ENCODE peak calls at places on chromosome 5, in four cellular contexts. B, K, L and F are unnamed samples.

GRCh38 chr5:57939771-57940170 is 457.2 kb upstream of the ACTBL2 start:
- DNase-seq in K (no peak), L (no peak), B (no peak), F (no peak)

GRCh38 chr5:165407352-165407751 is 1901.9 kb downstream of the MAT2B start:
- DNase-seq in K (no peak), B (no peak), L (no peak), F (no peak)

GRCh38 chr5:141525659-141526058 is 36.8 kb downstream of the PCDHGC5 start:
- DNase-seq in L (no peak), B (no peak), K (no peak), F (no peak)

GRCh38 chr5:111252799-111253564 is 28.8 kb downstream of the CAMK4 start:
- DNase-seq in K (no peak), L (no peak), B (no peak), F (no peak)

GRCh38 chr5:72956324-72957140 is 691 bp downstream of the FCHO2 start:
- DNase-seq in B (peak; percentile 71), K (peak; percentile 47), L (peak; percentile 53), F (peak; percentile 57)

GRCh38 chr5:132498686-132499271 is 8.2 kb upstream of the IRF1 start:
- DNase-seq in B (no peak), K (no peak), L (no peak), F (no peak)

GRCh38 chr5:134511796-134512660 is 13.4 kb upstream of the JADE2 start:
- DNase-seq in K (no peak), B (peak; percentile 87), L (peak; percentile 87), F (peak; percentile 35)

GRCh38 chr5:154211611-154212390 is 21.3 kb downstream of the GALNT10 start:
- DNase-seq in L (no peak), B (no peak), K (no peak), F (no peak)

GRCh38 chr5:8399471-8399870 is 530.5 kb downstream of the MTRR start:
- DNase-seq in B (no peak), K (no peak), L (no peak), F (no peak)

GRCh38 chr5:116546743-116547124 is 27.9 kb downstream of the SEMA6A start:
- DNase-seq in K (no peak), L (no peak), B (no peak), F (no peak)

GRCh38 chr5:89396262-89396975 is 513.4 kb upstream of the MEF2C start:
- DNase-seq in L (peak; percentile 7), B (no peak), K (no peak), F (no peak)

GRCh38 chr5:67182406-67182805 is 14.2 kb downstream of the CD180 start:
- DNase-seq in K (no peak), B (peak; percentile 49), L (peak; percentile 36), F (no peak)

GRCh38 chr5:115463985-115464384 is 80.6 kb downstream of the FEM1C start:
- DNase-seq in K (no peak), B (no peak), L (no peak), F (no peak)

GRCh38 chr5:178435321-178436238 is 154.6 kb downstream of the COL23A1 start:
- DNase-seq in K (no peak), B (no peak), L (no peak), F (no peak)

GRCh38 chr5:157519579-157520253 is 55.9 kb downstream of the ADAM19 start:
- DNase-seq in K (no peak), B (peak; percentile 50), L (no peak), F (no peak)

GRCh38 chr5:157870837-157871834 is 12.2 kb upstream of the CLINT1 start:
- DNase-seq in B (no peak), L (no peak), K (peak; percentile 76), F (peak; percentile 90)

GRCh38 chr5:132776932-132777208 is 169 bp downstream of the SEPTIN8 start:
- DNase-seq in K (no peak), L (no peak), B (no peak), F (no peak)

DNA sequence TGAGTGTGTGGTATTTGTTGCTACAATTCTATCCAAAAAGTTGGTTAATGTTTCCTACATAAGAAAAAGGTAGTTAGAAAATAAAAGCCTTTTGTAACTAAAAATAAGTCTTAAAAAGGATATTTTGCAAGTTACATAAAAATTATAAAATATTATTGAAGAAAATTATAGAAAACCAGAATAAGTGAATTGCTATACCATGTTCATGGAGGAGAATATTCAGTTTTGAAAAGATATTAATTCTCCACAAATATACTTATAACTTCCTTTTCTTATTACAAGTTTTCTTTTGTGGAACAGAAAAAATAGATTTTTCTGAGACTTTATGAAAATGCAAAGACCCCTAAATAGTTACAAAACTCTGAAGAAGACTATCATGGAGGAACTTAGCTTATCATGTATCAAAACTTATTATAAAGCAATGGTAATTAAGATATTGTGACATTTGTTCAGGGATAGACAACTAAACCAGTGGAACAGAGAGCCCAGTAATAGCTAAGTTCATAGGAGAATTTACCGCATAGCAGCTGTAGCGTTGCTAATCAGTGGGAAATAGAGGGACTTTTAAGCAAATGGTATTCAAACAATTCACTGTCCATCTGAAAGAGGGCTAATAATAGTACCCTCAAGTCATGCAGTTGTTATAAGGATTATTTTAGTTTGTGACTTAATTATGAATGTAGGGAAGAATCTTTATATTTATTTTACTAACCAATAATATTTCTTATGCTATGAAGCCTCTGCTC is 515.2 kb upstream of the ZNF608 start:
- DNase-seq in B (no peak), L (no peak), K (no peak), F (no peak)
- TF ChIP-seq CTCF in B (no peak), L (no peak), K (no peak), F (no peak)

DNA sequence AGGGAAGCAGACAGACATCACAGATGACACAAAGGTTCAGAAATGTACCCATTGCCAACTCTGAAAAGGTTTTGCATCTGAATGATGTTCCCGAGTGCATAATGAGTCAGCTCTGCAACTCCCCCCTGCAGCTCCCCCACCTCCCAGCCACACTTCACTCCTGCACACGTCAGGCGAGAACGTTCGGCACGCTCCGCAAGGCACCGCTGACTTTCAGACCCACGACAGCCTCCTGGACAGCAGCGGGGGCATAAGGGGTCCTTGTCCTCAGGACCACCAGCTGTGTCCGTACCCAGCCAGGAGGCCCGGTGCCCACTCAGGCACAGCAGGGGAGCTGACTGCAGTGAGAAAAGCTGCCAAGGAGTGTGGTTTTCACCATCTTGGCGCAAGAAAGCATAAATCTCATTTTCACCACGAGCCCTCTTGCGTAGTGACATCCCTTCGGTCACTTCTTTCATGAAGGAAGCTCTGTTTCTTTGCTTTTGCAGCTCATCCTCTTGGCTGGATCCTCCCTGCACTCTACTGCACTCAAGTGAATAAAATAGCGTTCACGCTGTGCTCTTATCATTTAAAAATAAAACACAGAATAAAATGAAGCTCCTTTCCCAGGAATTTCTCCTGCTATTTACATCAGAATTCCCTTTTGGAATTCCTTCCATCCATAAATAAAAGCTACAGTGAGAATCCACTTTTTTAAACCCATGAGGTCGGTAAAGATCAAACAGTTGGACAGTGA is 9.9 kb downstream of the GFPT2 start:
- DNase-seq in L (peak; percentile 88), K (no peak), B (no peak), F (no peak)
- H3K27ac ChIP-seq in L (peak overlapping the region; percentile 95), K (peak overlapping the region; percentile 71), B (no peak overlapping the region), F (no peak overlapping the region)

GRCh38 chr5:113178073-113178779 is 201.6 kb downstream of the DCP2 start:
- DNase-seq in K (no peak), L (no peak), B (no peak), F (no peak)
- TF ChIP-seq CTCF in K (no peak), L (no peak), B (no peak), F (no peak)

GRCh38 chr5:60184599-60184998 is 291.1 kb upstream of the PDE4D start:
- DNase-seq in K (no peak), B (no peak), L (no peak), F (no peak)
- H3K27ac ChIP-seq in K (no peak overlapping the region), B (no peak overlapping the region), L (no peak overlapping the region), F (no peak overlapping the region)

DNA sequence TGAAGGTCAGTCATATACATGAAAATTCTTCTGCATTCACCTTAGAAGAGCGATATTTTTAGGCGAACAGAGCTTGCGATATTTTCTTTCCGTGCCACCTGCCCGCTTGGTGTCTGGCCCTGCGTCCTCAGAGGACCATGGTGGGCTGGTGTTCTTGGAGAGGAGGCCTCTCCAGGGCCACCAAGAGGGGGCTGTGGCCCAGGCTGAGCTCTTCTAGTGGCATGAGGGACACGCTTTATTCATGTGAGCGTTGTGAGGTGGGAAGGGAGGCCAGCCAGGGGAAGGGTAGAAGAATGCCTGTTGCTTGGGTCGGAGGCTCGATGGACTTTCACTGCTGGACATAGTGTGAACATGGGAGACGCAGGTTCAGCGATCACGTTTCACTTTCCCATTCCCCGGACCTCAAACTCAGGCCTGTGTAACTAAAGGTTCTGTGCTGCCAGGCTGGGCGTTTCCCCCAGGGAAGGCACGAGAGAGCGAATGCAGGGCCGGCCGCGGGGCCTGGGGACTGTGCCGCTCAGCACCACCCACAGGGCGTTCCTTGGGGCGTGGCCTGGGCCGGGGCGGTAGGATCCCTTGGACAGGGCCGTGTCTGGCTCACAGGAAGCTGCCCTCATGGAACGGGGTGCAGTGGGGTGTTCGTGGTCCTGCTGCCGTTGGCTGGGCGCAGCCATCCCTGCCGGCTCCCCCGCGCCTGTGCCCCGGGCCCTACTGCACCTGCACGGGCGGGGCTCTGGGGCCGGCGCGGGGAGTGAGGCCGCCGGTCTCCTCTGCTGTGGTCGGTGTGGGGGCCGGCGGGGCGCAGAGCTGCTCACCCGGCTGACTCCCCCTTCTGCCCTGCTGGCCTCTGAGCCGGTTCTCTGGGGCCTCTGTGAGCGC is 40.7 kb upstream of the CLPTM1L start:
- DNase-seq in L (peak; percentile 89), B (peak; percentile 98), K (peak; percentile 84), F (peak; percentile 82)
- TF ChIP-seq CTCF in L (no peak), B (no peak), K (no peak), F (no peak)

GRCh38 chr5:78598973-78599372 is 49.6 kb downstream of the LHFPL2 start:
- DNase-seq in K (no peak), L (no peak), B (no peak), F (no peak)

GRCh38 chr5:78600656-78601452 is 47.7 kb downstream of the LHFPL2 start:
- DNase-seq in K (peak; percentile 27), B (no peak), L (no peak), F (no peak)

GRCh38 chr5:78603636-78604175 is 44.9 kb downstream of the LHFPL2 start:
- DNase-seq in K (no peak), L (no peak), B (no peak), F (no peak)

GRCh38 chr5:78602400-78602799 is 46.2 kb downstream of the LHFPL2 start:
- DNase-seq in B (no peak), K (peak; percentile 35), L (no peak), F (no peak)

DNA sequence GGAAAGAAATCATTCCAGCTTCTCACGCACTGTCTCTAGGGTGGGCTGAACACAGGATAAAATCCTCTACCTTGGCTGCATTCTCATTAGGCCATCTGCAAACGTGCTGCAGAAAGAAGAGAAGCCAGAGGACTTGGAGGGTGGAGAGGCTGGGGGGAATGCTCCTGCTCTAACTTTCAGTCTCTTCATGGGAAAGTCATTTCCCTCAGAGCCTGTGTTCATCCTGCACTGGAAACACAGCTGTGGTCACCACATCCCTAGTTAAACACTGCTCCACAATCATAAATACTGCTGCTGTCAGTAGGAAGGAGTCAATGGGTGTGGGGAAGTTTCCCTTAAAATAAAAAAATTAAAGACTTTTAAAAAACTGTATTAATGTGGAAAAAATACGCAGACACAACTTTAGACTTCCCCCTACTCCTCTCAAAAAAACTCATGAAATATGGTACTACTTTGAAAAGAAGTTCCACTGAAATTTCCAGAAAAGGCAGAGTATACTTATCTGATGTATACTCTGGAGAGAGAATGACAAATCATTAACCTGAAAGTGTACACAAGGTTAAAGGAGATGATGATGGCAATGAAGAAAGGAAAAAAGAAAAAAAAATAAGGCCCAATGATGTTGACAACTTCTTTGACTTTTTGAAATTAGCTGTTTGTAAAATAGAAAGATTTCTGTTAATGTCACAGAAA is 46.8 kb downstream of the LHFPL2 start:
- DNase-seq in K (no peak), L (no peak), B (no peak), F (no peak)
- H3K27ac ChIP-seq in K (peak overlapping the region; percentile 88), L (peak overlapping the region; percentile 53), B (peak overlapping the region; percentile 36), F (no peak overlapping the region)